ENCODE peak calls at places on chromosome 6, in seven cellular contexts. I, W, Y, M, Q, P and T are unnamed samples. For H3K4me1, the result is how much of the 10 kb centered on the place peaks cover.

GRCh38 chr6:14196029-14196428 is 78.5 kb downstream of the CD83 start:
- DNase-seq in Q (no peak), W (no peak), P (no peak), I (no peak), Y (no peak), M (no peak), T (no peak)

GRCh38 chr6:72861935-72862432 is 240.1 kb downstream of the KCNQ5 start:
- DNase-seq in I (peak), M (peak), W (peak), Q (no peak), P (no peak), Y (no peak), T (no peak)

GRCh38 chr6:27205375-27206278 is 41.9 kb upstream of the PRSS16 start:
- DNase-seq in I (no peak), Y (no peak), P (no peak), M (no peak), Q (no peak), W (peak), T (no peak)

GRCh38 chr6:11744753-11745152 is 33.9 kb downstream of the ADTRP start:
- DNase-seq in I (peak), W (peak), Y (no peak), Q (no peak), P (no peak), M (no peak), T (peak)

GRCh38 chr6:66897576-66897975 is 1190.5 kb upstream of the EYS start:
- DNase-seq in P (no peak), M (peak), Y (no peak), I (no peak), Q (no peak), W (peak), T (peak)

GRCh38 chr6:38773338-38773737 is 58.2 kb downstream of the DNAH8 start:
- DNase-seq in Y (no peak), P (no peak), I (no peak), W (no peak), Q (peak), M (peak), T (no peak)

GRCh38 chr6:53398541-53399344 is 50.0 kb upstream of the ELOVL5 start:
- DNase-seq in I (no peak), P (no peak), W (no peak), Q (no peak), M (peak), Y (no peak), T (no peak)

GRCh38 chr6:56549014-56549413 is 93.7 kb downstream of the DST start:
- DNase-seq in Y (no peak), P (no peak), Q (no peak), I (no peak), M (peak), W (peak), T (no peak)

GRCh38 chr6:30075987-30076311 is 380 bp upstream of the RNF39 start:
- DNase-seq in Q (no peak), P (no peak), I (no peak), M (peak), W (no peak), Y (no peak), T (no peak)

GRCh38 chr6:135419162-135419561 is 78.4 kb downstream of the AHI1 start:
- DNase-seq in W (peak), P (no peak), M (no peak), Y (no peak), Q (no peak), I (no peak), T (no peak)

GRCh38 chr6:11374036-11375010 is 141.9 kb upstream of the NEDD9 start:
- DNase-seq in Q (no peak), I (no peak), Y (no peak), P (no peak), M (no peak), W (no peak), T (no peak)

GRCh38 chr6:97841763-97842162 is 558.7 kb upstream of the MMS22L start:
- DNase-seq in Y (no peak), Q (no peak), W (peak), M (no peak), I (no peak), P (no peak), T (no peak)

GRCh38 chr6:39848171-39848570 is 56.0 kb downstream of the DAAM2 start:
- DNase-seq in M (no peak), W (no peak), Y (no peak), P (no peak), Q (no peak), I (no peak), T (no peak)

GRCh38 chr6:107361568-107362270 is 97.6 kb downstream of the PDSS2 start:
- DNase-seq in Y (no peak), P (no peak), I (no peak), W (peak), M (peak), Q (no peak), T (no peak)

GRCh38 chr6:26044140-26045045 is 42.8 kb upstream of the HFE start:
- DNase-seq in M (no peak), Y (no peak), W (peak), Q (no peak), I (no peak), P (peak), T (no peak)

GRCh38 chr6:10655508-10656055 is 38.8 kb downstream of the C6orf52 start:
- DNase-seq in I (no peak), M (no peak), Y (no peak), P (no peak), Q (no peak), W (no peak), T (no peak)

GRCh38 chr6:144156334-144156733 is 6.0 kb downstream of the STX11 start:
- DNase-seq in Q (no peak), M (no peak), I (no peak), Y (no peak), P (no peak), W (peak), T (no peak)

GRCh38 chr6:100968934-100969333 is 87.8 kb upstream of the ASCC3 start:
- DNase-seq in Y (no peak), P (no peak), M (no peak), W (no peak), Q (no peak), I (no peak), T (no peak)

GRCh38 chr6:93059911-93060310 is 359.4 kb downstream of the EPHA7 start:
- DNase-seq in Y (no peak), W (no peak), M (no peak), I (no peak), Q (no peak), P (no peak), T (no peak)

DNA sequence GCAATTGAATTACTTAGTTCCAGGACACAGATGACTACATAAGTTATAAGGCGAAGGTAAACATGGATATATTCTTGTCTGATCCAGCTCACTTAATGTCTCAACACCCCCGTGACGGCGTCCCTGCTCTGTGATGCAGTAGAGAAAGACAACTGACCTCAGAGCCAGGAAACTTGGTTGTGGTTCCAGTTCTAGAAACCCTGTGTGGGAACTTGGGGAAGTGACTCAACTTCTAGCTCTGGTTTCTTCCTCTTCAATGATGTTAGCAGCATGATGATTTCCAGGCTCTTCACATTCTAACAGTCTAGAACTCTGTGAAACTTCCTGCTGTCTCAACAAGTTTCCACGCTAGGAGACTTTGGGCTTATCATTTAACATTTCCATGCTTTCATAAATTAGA is 18.4 kb downstream of the LAMA4 start:
- DNase-seq in I (no peak), Q (no peak), M (no peak), Y (no peak), W (peak), P (no peak), T (no peak)
- H3K4me1 ChIP-seq in I (under half), Q (under half), M (under half), Y (under half), W (under half), P (half or more), T (half or more)

DNA sequence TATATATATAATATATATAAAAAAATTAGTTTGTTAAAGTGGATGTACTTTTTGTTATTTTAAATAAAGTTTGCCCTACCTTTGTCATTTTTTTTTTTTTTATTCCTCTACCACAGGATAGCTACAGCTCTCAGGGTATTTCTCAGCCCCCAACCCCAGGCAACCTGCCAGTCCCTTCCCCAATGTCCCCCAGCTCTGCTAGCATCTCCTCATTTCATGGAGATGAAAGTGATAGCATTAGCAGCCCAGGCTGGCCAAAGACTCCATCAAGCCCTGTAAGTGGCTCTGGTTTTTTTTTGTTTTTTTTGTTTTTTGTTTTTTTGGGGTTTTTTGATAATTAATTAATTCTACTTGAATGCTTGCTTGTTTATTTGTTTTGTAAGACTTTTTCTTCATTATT is 148.6 kb downstream of the TMEM242 start:
- DNase-seq in W (no peak), Q (no peak), M (no peak), P (no peak), I (no peak), Y (no peak), T (no peak)
- H3K4me1 ChIP-seq in W (under half), Q (under half), M (under half), P (under half), I (under half), Y (under half), T (under half)

GRCh38 chr6:151387175-151387574 is 4.2 kb downstream of the ZBTB2 start:
- DNase-seq in Y (no peak), Q (no peak), I (no peak), P (no peak), M (no peak), W (no peak), T (no peak)
- H3K4me1 ChIP-seq in Y (under half), Q (under half), I (under half), P (under half), M (under half), W (under half), T (under half)

GRCh38 chr6:32643904-32644303 is 6.7 kb downstream of the HLA-DQA1 start:
- DNase-seq in Q (no peak), M (no peak), P (no peak), Y (no peak), I (no peak), W (no peak), T (no peak)
- H3K4me1 ChIP-seq in Q (under half), M (under half), P (under half), Y (under half), I (under half), W (under half), T (under half)

GRCh38 chr6:167679137-167679736 is 147.5 kb upstream of the AFDN start:
- DNase-seq in I (no peak), W (no peak), P (no peak), Y (no peak), M (no peak), Q (no peak), T (no peak)

GRCh38 chr6:167679791-167680604 is 146.7 kb upstream of the AFDN start:
- DNase-seq in Y (no peak), P (no peak), Q (no peak), M (no peak), I (no peak), W (no peak), T (no peak)

GRCh38 chr6:167682125-167682524 is 144.6 kb upstream of the AFDN start:
- DNase-seq in W (no peak), I (no peak), Q (no peak), M (no peak), Y (peak), P (no peak), T (no peak)

GRCh38 chr6:167682546-167683027 is 144.1 kb upstream of the AFDN start:
- DNase-seq in Q (no peak), P (no peak), Y (no peak), W (no peak), I (no peak), M (no peak), T (no peak)

DNA sequence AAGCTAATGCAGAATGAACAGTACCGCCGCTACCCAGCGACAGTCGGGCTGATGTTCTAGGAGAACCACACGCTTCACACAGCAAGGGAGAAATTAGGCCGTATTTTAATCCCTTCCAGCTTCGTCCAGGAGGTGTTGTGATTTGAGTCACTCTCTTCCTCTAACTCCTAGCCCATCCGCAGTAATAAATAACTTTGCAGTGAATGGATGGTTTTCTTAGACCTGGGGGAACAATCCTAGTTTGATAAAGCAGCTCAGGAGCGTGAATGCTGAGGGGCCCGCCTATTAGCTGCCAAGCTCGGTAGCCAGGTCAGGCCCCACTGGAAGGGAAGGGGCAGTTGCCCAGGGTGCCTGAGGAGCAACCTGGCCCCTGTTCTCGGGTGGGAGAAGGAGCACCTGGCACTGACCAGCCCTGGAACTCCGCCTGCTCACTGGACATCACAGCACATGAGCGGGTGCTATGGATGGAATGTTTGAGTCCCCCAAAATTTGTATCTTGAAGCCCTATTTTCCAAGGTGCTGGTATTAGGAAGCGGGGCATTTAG is 146.0 kb upstream of the AFDN start:
- DNase-seq in Y (no peak), W (no peak), P (no peak), I (no peak), M (no peak), Q (no peak), T (no peak)
- H3K4me1 ChIP-seq in Y (under half), W (under half), P (half or more), I (under half), M (under half), Q (under half), T (half or more)

GRCh38 chr6:15357832-15358231 is 112.0 kb downstream of the JARID2 start:
- DNase-seq in M (no peak), P (no peak), Y (no peak), W (no peak), Q (no peak), I (no peak), T (no peak)
- H3K4me1 ChIP-seq in M (under half), P (half or more), Y (under half), W (under half), Q (under half), I (half or more), T (under half)

DNA sequence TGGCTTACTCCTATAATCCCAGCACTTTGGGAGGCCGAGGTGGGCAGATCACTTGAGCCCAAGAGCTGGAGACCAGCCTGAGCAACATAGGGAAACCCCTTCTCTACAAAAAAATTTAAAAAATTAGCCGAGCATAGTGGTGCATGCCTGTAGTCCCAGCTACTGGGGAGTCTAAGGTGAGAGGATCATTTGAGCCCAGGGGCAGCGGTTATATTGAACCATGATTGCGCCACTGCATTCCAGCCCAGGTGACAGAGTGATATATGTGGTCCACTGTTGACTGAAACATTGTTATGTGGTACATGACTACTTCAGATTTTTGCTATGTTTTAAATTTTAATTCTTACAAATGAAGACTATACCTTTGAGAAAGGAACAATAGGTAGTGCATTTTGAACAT is 35.7 kb downstream of the MAPK14 start:
- DNase-seq in I (no peak), Q (no peak), Y (no peak), P (no peak), W (no peak), M (no peak), T (no peak)
- H3K4me1 ChIP-seq in I (under half), Q (under half), Y (under half), P (under half), W (under half), M (under half), T (under half)